ENCODE peak calls at places on chromosomes 5 and 9, in five cellular contexts. One of them, this sample, is unnamed.
A peak's percentile ranks its signal among the peaks of the same experiment; 100 is the strongest.

GRCh38 chr5:2253063-2253653 is 370.4 kb upstream of the IRX4 start:
- DNase-seq in AG09309: no peak
- DNase-seq in epithelial cell of esophagus: no peak
- DNase-seq in mucosa of descending colon: no peak
- DNase-seq in heart right ventricle: no peak
- DNase-seq in this sample: no peak

GRCh38 chr9:132849168-132849831 is 28.8 kb downstream of the AK8 start:
- DNase-seq in AG09309: no peak
- DNase-seq in epithelial cell of esophagus: peak; percentile 7
- DNase-seq in mucosa of descending colon: peak; percentile 51
- DNase-seq in heart right ventricle: peak; percentile 32
- DNase-seq in this sample: no peak

GRCh38 chr9:89843591-89843990 is 238.8 kb downstream of the GADD45G start:
- DNase-seq in AG09309: no peak
- DNase-seq in epithelial cell of esophagus: peak; percentile 20
- DNase-seq in mucosa of descending colon: no peak
- DNase-seq in heart right ventricle: no peak
- DNase-seq in this sample: no peak

GRCh38 chr5:112930082-112930344 is 8.0 kb upstream of the REEP5 start:
- DNase-seq in AG09309: no peak
- DNase-seq in epithelial cell of esophagus: no peak
- DNase-seq in mucosa of descending colon: no peak
- DNase-seq in heart right ventricle: no peak
- DNase-seq in this sample: no peak

GRCh38 chr9:136656339-136656738 is 6.4 kb upstream of the EGFL7 start:
- DNase-seq in AG09309: no peak
- DNase-seq in epithelial cell of esophagus: no peak
- DNase-seq in mucosa of descending colon: no peak
- DNase-seq in heart right ventricle: no peak
- DNase-seq in this sample: no peak

GRCh38 chr5:64595519-64595855 is 89.7 kb downstream of the RGS7BP start:
- DNase-seq in AG09309: no peak
- DNase-seq in epithelial cell of esophagus: no peak
- DNase-seq in mucosa of descending colon: no peak
- DNase-seq in heart right ventricle: no peak
- DNase-seq in this sample: no peak

GRCh38 chr9:127808347-127809001 is 5.8 kb downstream of the FPGS start:
- DNase-seq in AG09309: no peak
- DNase-seq in epithelial cell of esophagus: no peak
- DNase-seq in mucosa of descending colon: no peak
- DNase-seq in heart right ventricle: no peak
- DNase-seq in this sample: no peak

GRCh38 chr9:3525088-3525835 is 539 bp downstream of the RFX3 start:
- DNase-seq in AG09309: no peak
- DNase-seq in epithelial cell of esophagus: no peak
- DNase-seq in mucosa of descending colon: no peak
- DNase-seq in heart right ventricle: peak; percentile 41
- DNase-seq in this sample: no peak

GRCh38 chr9:135216666-135217431 is 129.4 kb downstream of the OLFM1 start:
- DNase-seq in AG09309: no peak
- DNase-seq in epithelial cell of esophagus: no peak
- DNase-seq in mucosa of descending colon: no peak
- DNase-seq in heart right ventricle: peak; percentile 21
- DNase-seq in this sample: no peak

GRCh38 chr9:31335529-31336234 is 1048.8 kb upstream of the ACO1 start:
- DNase-seq in AG09309: no peak
- DNase-seq in epithelial cell of esophagus: no peak
- DNase-seq in mucosa of descending colon: no peak
- DNase-seq in heart right ventricle: peak; percentile 9
- DNase-seq in this sample: no peak

GRCh38 chr9:72154468-72155281 is 5.4 kb downstream of the GDA start:
- DNase-seq in AG09309: no peak
- DNase-seq in epithelial cell of esophagus: peak; percentile 44
- DNase-seq in mucosa of descending colon: peak; percentile 76
- DNase-seq in heart right ventricle: no peak
- DNase-seq in this sample: no peak

GRCh38 chr9:132531187-132531586 is 51.2 kb upstream of the BARHL1 start:
- DNase-seq in AG09309: no peak
- DNase-seq in epithelial cell of esophagus: no peak
- DNase-seq in mucosa of descending colon: no peak
- DNase-seq in heart right ventricle: no peak
- DNase-seq in this sample: no peak

GRCh38 chr5:162796507-162796906 is 640.9 kb upstream of the CCNG1 start:
- DNase-seq in AG09309: no peak
- DNase-seq in epithelial cell of esophagus: no peak
- DNase-seq in mucosa of descending colon: no peak
- DNase-seq in heart right ventricle: no peak
- DNase-seq in this sample: no peak

GRCh38 chr5:78953092-78953800 is 31.9 kb downstream of the ARSB start:
- DNase-seq in AG09309: no peak
- DNase-seq in epithelial cell of esophagus: peak; percentile 21
- DNase-seq in mucosa of descending colon: no peak
- DNase-seq in heart right ventricle: no peak
- DNase-seq in this sample: peak; percentile 31

GRCh38 chr5:57841671-57842375 is 359.2 kb upstream of the ACTBL2 start:
- DNase-seq in AG09309: peak; percentile 83
- DNase-seq in epithelial cell of esophagus: peak; percentile 100
- DNase-seq in mucosa of descending colon: no peak
- DNase-seq in heart right ventricle: no peak
- DNase-seq in this sample: peak; percentile 93

GRCh38 chr5:148471379-148471778 is 87.6 kb downstream of the FBXO38 start:
- DNase-seq in AG09309: no peak
- DNase-seq in epithelial cell of esophagus: no peak
- DNase-seq in mucosa of descending colon: no peak
- DNase-seq in heart right ventricle: no peak
- DNase-seq in this sample: no peak

GRCh38 chr5:133130387-133131118 is 78.7 kb downstream of the HSPA4 start:
- DNase-seq in AG09309: no peak
- DNase-seq in epithelial cell of esophagus: peak; percentile 48
- DNase-seq in mucosa of descending colon: no peak
- DNase-seq in heart right ventricle: no peak
- DNase-seq in this sample: no peak

GRCh38 chr5:1156033-1156753 is 44.3 kb upstream of the SLC12A7 start:
- DNase-seq in AG09309: no peak
- DNase-seq in epithelial cell of esophagus: no peak
- DNase-seq in mucosa of descending colon: no peak
- DNase-seq in heart right ventricle: no peak
- DNase-seq in this sample: no peak

GRCh38 chr9:84357235-84357634 is 16.7 kb upstream of the SLC28A3 start:
- DNase-seq in AG09309: no peak
- DNase-seq in epithelial cell of esophagus: peak; percentile 53
- DNase-seq in mucosa of descending colon: no peak
- DNase-seq in heart right ventricle: no peak
- DNase-seq in this sample: no peak

GRCh38 chr5:80037366-80037765 is 2.2 kb downstream of the THBS4 start:
- DNase-seq in AG09309: no peak
- DNase-seq in epithelial cell of esophagus: no peak
- DNase-seq in mucosa of descending colon: no peak
- DNase-seq in heart right ventricle: no peak
- DNase-seq in this sample: no peak

DNA sequence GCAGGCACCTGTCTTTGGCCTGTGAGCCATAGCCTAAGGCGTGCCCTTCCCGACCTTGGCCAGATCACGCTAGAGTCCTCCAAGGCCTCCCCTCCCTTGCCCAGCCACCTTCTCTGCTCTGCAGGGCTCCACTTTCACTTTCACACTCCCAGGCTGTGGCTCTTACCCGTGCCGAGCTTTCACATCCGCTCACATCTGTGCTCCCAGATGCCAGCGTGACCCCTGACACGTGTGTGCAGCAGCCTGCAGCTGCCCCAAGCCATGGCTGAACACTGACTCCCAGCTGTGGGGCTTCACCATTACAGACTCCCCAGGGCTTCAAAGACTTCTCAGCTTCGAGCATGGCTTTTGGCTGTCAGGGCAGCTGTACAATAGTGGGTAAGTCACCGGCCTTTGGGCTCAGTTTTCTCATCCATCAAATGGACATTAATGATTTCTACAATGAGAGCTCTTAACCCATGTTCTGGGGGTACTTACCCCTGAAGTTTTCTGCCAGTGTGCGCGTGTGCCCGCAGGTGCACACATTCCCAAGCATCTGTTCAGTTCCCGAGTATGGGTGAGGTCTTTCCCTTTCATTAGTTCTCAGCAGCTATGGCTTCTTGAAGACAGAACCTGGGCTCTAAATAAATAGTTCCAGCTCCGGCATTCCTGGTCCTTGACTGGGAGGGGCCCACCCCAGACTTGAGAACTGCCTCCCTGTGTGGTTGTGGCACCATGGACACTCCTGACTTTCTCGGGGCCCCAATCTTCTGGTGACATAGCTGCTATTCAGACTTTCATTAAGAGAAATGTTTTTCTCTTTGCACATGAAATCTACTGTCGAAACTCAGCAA is 118.6 kb downstream of the RGS3 start:
- DNase-seq in AG09309: no peak
- DNase-seq in epithelial cell of esophagus: no peak
- DNase-seq in mucosa of descending colon: peak; percentile 85
- DNase-seq in heart right ventricle: peak; percentile 68
- DNase-seq in this sample: peak; percentile 77
- TF ChIP-seq CTCF in AG09309: no peak
- TF ChIP-seq CTCF in epithelial cell of esophagus: no peak
- TF ChIP-seq CTCF in mucosa of descending colon: no peak
- TF ChIP-seq CTCF in heart right ventricle: peak; percentile 60
- TF ChIP-seq CTCF in this sample: peak; percentile 45

GRCh38 chr5:40630166-40630565 is 49.5 kb upstream of the PTGER4 start:
- DNase-seq in AG09309: no peak
- DNase-seq in epithelial cell of esophagus: no peak
- DNase-seq in mucosa of descending colon: no peak
- DNase-seq in heart right ventricle: no peak
- DNase-seq in this sample: no peak

GRCh38 chr5:40634593-40634992 is 45.1 kb upstream of the PTGER4 start:
- DNase-seq in AG09309: no peak
- DNase-seq in epithelial cell of esophagus: no peak
- DNase-seq in mucosa of descending colon: no peak
- DNase-seq in heart right ventricle: no peak
- DNase-seq in this sample: no peak

GRCh38 chr5:40628428-40628827 is 51.3 kb upstream of the PTGER4 start:
- DNase-seq in AG09309: no peak
- DNase-seq in epithelial cell of esophagus: no peak
- DNase-seq in mucosa of descending colon: no peak
- DNase-seq in heart right ventricle: no peak
- DNase-seq in this sample: no peak

GRCh38 chr5:40631236-40631635 is 48.5 kb upstream of the PTGER4 start:
- DNase-seq in AG09309: no peak
- DNase-seq in epithelial cell of esophagus: no peak
- DNase-seq in mucosa of descending colon: peak; percentile 73
- DNase-seq in heart right ventricle: no peak
- DNase-seq in this sample: no peak

DNA sequence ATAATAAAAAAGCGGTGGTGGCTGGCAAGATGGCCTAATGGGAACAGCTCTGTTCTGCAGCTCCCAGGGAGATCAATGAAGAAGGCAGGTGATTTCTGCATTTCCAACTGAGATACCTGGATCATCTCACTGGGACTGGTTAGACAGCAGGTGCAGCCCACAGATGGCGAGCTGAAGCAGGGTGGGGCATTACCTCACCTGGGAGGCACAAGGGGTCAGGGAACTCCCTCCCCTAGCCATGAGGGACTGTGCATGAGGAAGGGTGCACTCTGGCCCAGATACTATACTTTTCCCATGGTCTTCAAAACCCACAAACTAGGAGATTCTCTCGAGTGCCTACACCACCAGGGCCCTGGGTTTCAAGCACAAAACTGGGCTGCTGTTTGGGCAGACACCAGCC is 45.6 kb upstream of the PTGER4 start:
- DNase-seq in AG09309: no peak
- DNase-seq in epithelial cell of esophagus: no peak
- DNase-seq in mucosa of descending colon: peak; percentile 49
- DNase-seq in heart right ventricle: no peak
- DNase-seq in this sample: no peak
- H3K4me3 ChIP-seq in AG09309: no peak overlapping the region
- H3K4me3 ChIP-seq in epithelial cell of esophagus: no peak overlapping the region
- H3K4me3 ChIP-seq in mucosa of descending colon: no peak overlapping the region
- H3K4me3 ChIP-seq in heart right ventricle: no peak overlapping the region
- H3K4me3 ChIP-seq in this sample: no peak overlapping the region

DNA sequence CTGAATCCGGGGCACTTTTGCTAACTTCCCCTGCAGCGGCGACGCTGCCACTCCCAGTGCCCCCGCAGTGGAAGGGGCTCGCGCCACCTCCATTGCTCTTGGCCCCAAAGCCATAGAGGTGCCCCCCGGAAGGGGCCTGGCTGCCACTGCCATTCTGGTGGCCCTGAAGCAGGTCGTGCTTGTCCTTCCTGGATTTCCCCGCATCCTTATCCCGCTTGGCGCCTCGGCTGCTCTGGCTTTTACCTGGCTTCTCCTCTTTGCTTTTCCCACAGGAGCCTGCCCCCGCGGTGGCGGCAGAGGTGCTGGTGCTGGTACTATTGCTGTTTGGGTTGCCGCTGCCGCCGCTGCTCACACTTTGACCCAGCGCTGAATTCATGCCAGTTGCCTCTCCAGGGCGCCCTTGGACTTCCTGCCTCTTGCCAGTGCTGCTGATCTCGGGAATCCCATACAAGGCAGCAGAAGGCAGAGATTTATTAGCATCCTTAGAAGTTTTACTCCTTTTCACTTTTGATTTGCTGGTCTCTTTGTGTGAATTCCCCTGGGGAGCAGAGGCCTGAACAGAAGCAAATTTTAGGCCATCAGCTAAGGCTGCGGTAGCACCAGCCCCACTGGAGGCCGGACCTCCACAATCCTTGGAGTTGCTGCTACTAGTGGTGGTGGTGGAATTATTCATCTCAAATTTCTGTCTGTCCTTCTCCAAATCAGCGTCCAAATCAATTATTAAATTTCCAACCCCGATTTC is 2.1 kb downstream of the ZNF608 start:
- DNase-seq in AG09309: no peak
- DNase-seq in epithelial cell of esophagus: peak; percentile 38
- DNase-seq in mucosa of descending colon: peak; percentile 77
- DNase-seq in heart right ventricle: peak; percentile 59
- DNase-seq in this sample: no peak
- TF ChIP-seq CTCF in AG09309: no peak
- TF ChIP-seq CTCF in epithelial cell of esophagus: no peak
- TF ChIP-seq CTCF in mucosa of descending colon: no peak
- TF ChIP-seq CTCF in heart right ventricle: no peak
- TF ChIP-seq CTCF in this sample: no peak

DNA sequence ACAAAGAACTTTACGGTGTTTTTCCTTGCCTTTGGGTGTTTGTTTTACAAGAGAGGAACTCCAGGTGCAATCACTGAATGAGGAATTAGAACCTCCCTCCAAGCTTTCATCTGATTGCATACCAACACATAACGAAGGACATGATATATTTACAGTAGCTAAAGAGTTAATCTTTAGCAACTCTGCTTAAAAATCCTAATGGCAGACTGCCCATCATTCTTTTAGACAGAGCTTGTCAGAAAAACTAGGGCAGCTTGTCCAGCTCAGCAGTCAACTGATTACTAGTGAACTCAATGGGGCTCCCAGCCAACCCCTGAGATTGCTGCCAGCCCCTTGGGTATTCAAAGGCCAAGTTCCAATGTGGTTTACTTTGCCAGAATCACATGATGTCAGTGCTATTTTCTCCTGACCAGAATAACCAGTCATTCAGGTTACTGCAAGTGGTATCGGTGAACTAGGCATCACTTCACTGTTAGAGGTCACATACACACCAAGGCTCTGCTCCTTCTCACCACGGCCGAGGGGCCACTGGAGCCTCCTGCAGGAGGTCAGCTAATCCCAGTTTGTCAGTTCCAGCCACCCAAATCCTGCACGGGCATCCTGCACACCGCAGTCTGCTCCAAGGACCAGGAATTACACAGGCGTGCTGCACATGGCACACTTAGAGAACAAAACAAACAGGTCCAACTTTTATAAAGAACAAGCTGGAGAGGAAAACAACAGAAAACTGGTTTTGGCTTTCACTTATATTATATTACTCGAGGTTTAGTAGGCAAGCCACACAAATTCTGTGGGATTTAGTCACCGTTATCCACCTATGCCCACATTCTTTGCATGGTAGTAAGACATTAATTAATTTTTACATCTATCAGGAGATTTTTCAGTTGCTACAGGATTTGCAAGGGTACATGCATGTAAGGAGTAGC is 62.5 kb downstream of the NFIB start:
- DNase-seq in AG09309: no peak
- DNase-seq in epithelial cell of esophagus: peak; percentile 95
- DNase-seq in mucosa of descending colon: peak; percentile 84
- DNase-seq in heart right ventricle: peak; percentile 82
- DNase-seq in this sample: no peak
- H3K4me3 ChIP-seq in AG09309: no peak overlapping the region
- H3K4me3 ChIP-seq in epithelial cell of esophagus: peak overlapping the region; percentile 18
- H3K4me3 ChIP-seq in mucosa of descending colon: no peak overlapping the region
- H3K4me3 ChIP-seq in heart right ventricle: no peak overlapping the region
- H3K4me3 ChIP-seq in this sample: no peak overlapping the region